ENCODE peak calls at places on chromosomes 5 and 9, in four cellular contexts. I is IMR-90, A is astrocyte, E is right lobe of liver. F is an unnamed sample.

GRCh38 chr5:179318193-179318955 is 26.9 kb downstream of the ADAMTS2 start:
- DNase-seq in I (no peak), A (no peak), E (peak), F (peak)

GRCh38 chr9:91896513-91897121 is 53.4 kb downstream of the ROR2 start:
- DNase-seq in I (peak), A (peak), E (peak), F (no peak)

GRCh38 chr9:83403864-83404263 is 134.3 kb downstream of the FRMD3 start:
- DNase-seq in I (no peak), A (peak), E (no peak), F (no peak)

GRCh38 chr5:1431021-1431811 is 14.0 kb downstream of the SLC6A3 start:
- DNase-seq in I (no peak), A (no peak), E (peak), F (peak)

GRCh38 chr9:126411225-126411947 is 84.8 kb downstream of the MVB12B start:
- DNase-seq in I (no peak), A (peak), E (no peak), F (no peak)

GRCh38 chr5:1479581-1480188 is 34.4 kb upstream of the SLC6A3 start:
- DNase-seq in I (peak), A (no peak), E (peak), F (no peak)

GRCh38 chr5:116557669-116558271 is 16.9 kb downstream of the SEMA6A start:
- DNase-seq in I (peak), A (no peak), E (no peak), F (no peak)

GRCh38 chr5:82164109-82164956 is 113.8 kb downstream of the RPS23 start:
- DNase-seq in I (peak), A (peak), E (no peak), F (no peak)

GRCh38 chr5:151825445-151825844 is 53.7 kb downstream of the G3BP1 start:
- DNase-seq in I (peak), A (peak), E (no peak), F (no peak)

GRCh38 chr5:161115941-161116340 is 263.9 kb upstream of the ATP10B start:
- DNase-seq in I (no peak), A (no peak), E (no peak), F (no peak)

GRCh38 chr5:91296691-91297143 is 86.4 kb downstream of the ARRDC3 start:
- DNase-seq in I (no peak), A (peak), E (no peak), F (no peak)

DNA sequence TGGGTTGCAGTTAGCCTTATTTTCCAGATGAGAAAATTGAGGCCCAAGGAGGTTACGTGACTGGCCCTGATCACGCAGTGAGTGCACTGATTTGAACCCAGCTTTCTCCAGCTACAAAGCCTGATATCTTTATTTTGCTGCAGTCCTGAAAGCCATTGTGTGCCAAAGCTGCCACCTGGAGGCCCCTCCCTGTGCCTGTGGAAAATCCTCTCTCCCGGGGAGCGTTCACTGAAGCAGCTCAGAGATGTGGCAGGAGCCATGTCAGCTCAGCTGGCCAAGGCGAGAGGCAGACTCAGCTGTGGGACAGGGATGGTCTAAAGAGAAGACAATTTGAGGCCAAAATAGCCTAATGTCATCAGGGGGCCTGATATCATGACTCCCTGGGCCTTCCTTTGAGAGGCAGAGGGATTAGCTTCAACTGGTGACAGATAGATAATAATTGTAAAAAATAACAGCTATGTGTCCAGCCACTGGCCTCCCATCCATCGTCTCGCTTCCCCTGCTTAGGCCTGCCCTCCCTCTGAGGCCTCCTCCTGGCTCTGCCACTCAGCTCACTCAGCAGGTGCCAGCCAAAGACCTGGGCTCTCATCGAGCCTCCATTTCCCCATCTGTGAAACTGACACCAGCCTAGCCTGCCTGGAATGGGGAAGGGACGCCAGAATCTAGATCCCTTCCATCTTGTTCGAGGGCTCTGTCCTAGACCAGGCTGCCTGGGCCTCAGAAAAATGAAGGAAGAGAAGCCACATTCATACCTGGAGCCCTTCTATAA is 74.3 kb upstream of the GGTA1 start:
- DNase-seq in I (no peak), A (no peak), E (no peak), F (no peak)
- TF ChIP-seq CTCF in I (no peak), A (no peak), E (no peak), F (no peak)

GRCh38 chr9:95343725-95344287 is 26.3 kb upstream of the FANCC start:
- DNase-seq in I (no peak), A (peak), E (no peak), F (no peak)

GRCh38 chr9:95344735-95345134 is 27.2 kb upstream of the FANCC start:
- DNase-seq in I (no peak), A (no peak), E (no peak), F (no peak)

GRCh38 chr9:95342571-95342970 is 25.1 kb upstream of the FANCC start:
- DNase-seq in I (no peak), A (no peak), E (no peak), F (no peak)

GRCh38 chr9:95338243-95338642 is 20.7 kb upstream of the FANCC start:
- DNase-seq in I (no peak), A (no peak), E (no peak), F (no peak)

GRCh38 chr9:95341262-95342011 is 23.9 kb upstream of the FANCC start:
- DNase-seq in I (peak), A (no peak), E (no peak), F (no peak)
- TF ChIP-seq CTCF in I (peak), A (no peak), E (no peak), F (peak)

GRCh38 chr9:90137824-90138223 is 504.8 kb downstream of the DIRAS2 start:
- DNase-seq in I (no peak), A (no peak), E (no peak), F (no peak)

GRCh38 chr9:90142580-90142979 is 500.0 kb downstream of the DIRAS2 start:
- DNase-seq in I (peak), A (peak), E (no peak), F (no peak)

GRCh38 chr9:90140131-90140818 is 502.3 kb downstream of the DIRAS2 start:
- DNase-seq in I (no peak), A (no peak), E (no peak), F (no peak)

GRCh38 chr9:90141723-90142122 is 500.9 kb downstream of the DIRAS2 start:
- DNase-seq in I (peak), A (no peak), E (no peak), F (no peak)
- TF ChIP-seq CTCF in I (peak), A (peak), E (peak), F (peak)

DNA sequence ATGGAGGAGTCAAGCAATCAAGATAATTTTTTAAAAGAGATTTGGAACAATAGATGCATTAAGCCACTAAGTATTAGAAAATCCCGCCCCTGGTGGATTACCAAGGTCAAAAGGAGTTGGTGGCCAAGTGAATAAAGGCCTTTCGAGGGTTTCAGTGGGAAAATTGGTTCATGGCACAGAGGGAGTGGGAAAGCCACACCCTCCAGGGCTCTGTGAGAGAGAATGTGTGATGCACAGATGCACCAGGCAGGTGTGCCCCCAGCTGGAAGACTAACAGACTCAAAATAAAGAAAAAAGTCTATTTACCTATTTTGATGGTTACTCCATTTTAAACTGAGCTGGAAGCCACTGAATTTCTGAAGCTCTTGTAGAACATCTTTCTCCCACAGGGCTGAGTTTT is 278.0 kb downstream of the DRD1 start:
- DNase-seq in I (no peak), A (no peak), E (no peak), F (no peak)
- TF ChIP-seq CTCF in I (no peak), A (no peak), E (no peak), F (no peak)

F was measured in chondrocyte.